ENCODE peak calls at places on chromosomes 1 and 21, in nine cellular contexts. X is activated CD4-positive, alpha-beta T cell treated with anti-CD3 and anti-CD28 coated beads, Interleukin-2, amount 50 U/mL, for 4 hours; F is fibroblast of the conjunctiva; U is transverse colon; R is foreskin fibroblast; L is NCI-H1092 treated with DMSO at 0.1 percent for 48 hours; H is upper lobe of right lung; Y is dermis microvascular lymphatic vessel endothelial cell; A is tibial artery. Q is an unnamed sample.

GRCh38 chr1:9166289-9167235 is 37.7 kb upstream of the GPR157 start:
- DNase-seq in X (no peak), F (no peak), U (no peak), R (no peak), L (no peak), H (no peak), Y (no peak), A (no peak), Q (no peak)

GRCh38 chr1:42176902-42177519 is 12.5 kb upstream of the GUCA2A start:
- DNase-seq in X (no peak), F (peak), U (no peak), R (peak), L (peak), H (peak), Y (peak), A (no peak), Q (no peak)

GRCh38 chr1:33234588-33234990 is 21.7 kb upstream of the ZNF362 start:
- DNase-seq in X (no peak), F (no peak), U (no peak), R (no peak), L (no peak), H (no peak), Y (no peak), A (no peak), Q (no peak)

GRCh38 chr1:23796466-23797271 is 3.9 kb downstream of the GALE start:
- DNase-seq in X (no peak), F (no peak), U (peak), R (no peak), L (no peak), H (no peak), Y (no peak), A (no peak), Q (no peak)

GRCh38 chr1:11648732-11649158 is 5.5 kb downstream of the FBXO2 start:
- DNase-seq in X (no peak), F (no peak), U (peak), R (no peak), L (no peak), H (peak), Y (no peak), A (no peak), Q (peak)

GRCh38 chr1:225772323-225772768 is 5.3 kb upstream of the SRP9 start:
- DNase-seq in X (no peak), F (peak), U (peak), R (peak), L (peak), H (peak), Y (peak), A (peak), Q (no peak)

GRCh38 chr1:17099941-17100340 is 19.3 kb downstream of the PADI2 start:
- DNase-seq in X (no peak), F (no peak), U (no peak), R (no peak), L (no peak), H (no peak), Y (no peak), A (no peak), Q (no peak)

GRCh38 chr1:112982853-112983539 is 27.0 kb upstream of the SLC16A1 start:
- DNase-seq in X (no peak), F (no peak), U (no peak), R (no peak), L (no peak), H (no peak), Y (peak), A (no peak), Q (no peak)

GRCh38 chr21:37264808-37265207 is 2.3 kb downstream of the VPS26C start:
- DNase-seq in X (no peak), F (no peak), U (no peak), R (no peak), L (no peak), H (no peak), Y (no peak), A (no peak), Q (no peak)

GRCh38 chr1:58412071-58412580 is 134.4 kb downstream of the OMA1 start:
- DNase-seq in X (no peak), F (no peak), U (no peak), R (peak), L (no peak), H (no peak), Y (no peak), A (no peak), Q (no peak)

GRCh38 chr1:19430121-19431068 is 54.9 kb downstream of the CAPZB start:
- DNase-seq in X (no peak), F (no peak), U (no peak), R (no peak), L (peak), H (no peak), Y (peak), A (no peak), Q (no peak)

GRCh38 chr1:46300673-46301405 is 2.6 kb downstream of the LRRC41 start:
- DNase-seq in X (no peak), F (no peak), U (no peak), R (no peak), L (no peak), H (no peak), Y (no peak), A (no peak), Q (no peak)

GRCh38 chr1:229430761-229431269 is 3.1 kb downstream of the ACTA1 start:
- DNase-seq in X (peak), F (peak), U (peak), R (peak), L (no peak), H (peak), Y (no peak), A (no peak), Q (peak)

GRCh38 chr1:18944810-18945209 is 11.7 kb downstream of the IFFO2 start:
- DNase-seq in X (no peak), F (no peak), U (no peak), R (no peak), L (no peak), H (no peak), Y (no peak), A (no peak), Q (no peak)

GRCh38 chr1:156082111-156083091 is at the start of gene MEX3A:
- DNase-seq in X (peak), F (peak), U (peak), R (no peak), L (peak), H (peak), Y (peak), A (peak), Q (peak)

GRCh38 chr1:21541835-21542234 is 32.6 kb downstream of the ALPL start:
- DNase-seq in X (no peak), F (no peak), U (no peak), R (peak), L (no peak), H (no peak), Y (no peak), A (no peak), Q (no peak)

GRCh38 chr21:44988607-44989537 is 49.0 kb downstream of the SLX9 start:
- DNase-seq in X (no peak), F (no peak), U (no peak), R (no peak), L (no peak), H (no peak), Y (no peak), A (peak), Q (no peak)

Q was measured in stimulated activated naive CD4-positive, alpha-beta T cell treated with Interleukin-2 at 50 U/mL for 16 hours.